ENCODE peak calls at places on chromosomes 5 and 9, in nine cellular contexts. E is esophagus muscularis mucosa; S is mesenchymal stem cell; D is lung; F is hepatocyte; H is HCT116; A is DND-41; U is CD4-positive, alpha-beta T cell; V is CD8-positive, alpha-beta T cell. W is an unnamed sample.

GRCh38 chr5:67209141-67209771 is 12.7 kb upstream of the CD180 start:
- DNase-seq in E (no peak), S (peak; percentile 72), D (peak; percentile 65), F (peak; percentile 86), H (peak; percentile 69), A (peak; percentile 84), U (peak; percentile 56), V (peak; percentile 57), W (peak; percentile 50)

GRCh38 chr5:88929385-88929784 is 46.4 kb upstream of the MEF2C start:
- DNase-seq in E (no peak), S (no peak), D (no peak), F (no peak), H (no peak), A (no peak), U (no peak), V (no peak), W (no peak)

GRCh38 chr5:6829150-6829784 is 116.0 kb downstream of the TENT4A start:
- DNase-seq in E (peak; percentile 60), S (no peak), D (no peak), F (no peak), H (no peak), A (no peak), U (no peak), V (no peak), W (peak; percentile 12)

GRCh38 chr9:89177021-89177400 is 1.6 kb downstream of the SHC3 start:
- DNase-seq in E (peak; percentile 77), S (peak; percentile 67), D (no peak), F (no peak), H (no peak), A (no peak), U (no peak), V (no peak), W (no peak)

GRCh38 chr9:91033802-91034201 is 232.2 kb downstream of the SYK start:
- DNase-seq in E (no peak), S (peak; percentile 5), D (no peak), F (no peak), H (peak; percentile 4), A (peak; percentile 51), U (peak; percentile 43), V (peak; percentile 62), W (peak; percentile 39)

GRCh38 chr5:103373576-103374472 is 115.3 kb downstream of the MACIR start:
- DNase-seq in E (no peak), S (no peak), D (no peak), F (peak; percentile 78), H (no peak), A (no peak), U (no peak), V (no peak), W (no peak)

GRCh38 chr5:114402206-114402605 is 40.3 kb downstream of the KCNN2 start:
- DNase-seq in E (no peak), S (no peak), D (no peak), F (no peak), H (no peak), A (no peak), U (no peak), V (no peak), W (no peak)

GRCh38 chr5:181281077-181281983 is 20.4 kb upstream of the TRIM52 start:
- DNase-seq in E (no peak), S (peak; percentile 99), D (no peak), F (peak; percentile 94), H (no peak), A (no peak), U (no peak), V (no peak), W (no peak)

GRCh38 chr5:58022055-58022454 is 437.8 kb downstream of the PLK2 start:
- DNase-seq in E (no peak), S (peak; percentile 64), D (no peak), F (peak; percentile 30), H (no peak), A (no peak), U (no peak), V (no peak), W (no peak)

GRCh38 chr5:10896016-10896415 is 135.0 kb upstream of the DAP start:
- DNase-seq in E (no peak), S (peak; percentile 10), D (no peak), F (peak; percentile 27), H (no peak), A (no peak), U (no peak), V (no peak), W (no peak)

GRCh38 chr5:135489466-135490244 is 37.5 kb upstream of the TIFAB start:
- DNase-seq in E (no peak), S (no peak), D (no peak), F (no peak), H (no peak), A (no peak), U (no peak), V (no peak), W (no peak)

GRCh38 chr9:546235-546634 is 295.3 kb upstream of the DMRT1 start:
- DNase-seq in E (no peak), S (no peak), D (no peak), F (no peak), H (no peak), A (no peak), U (no peak), V (no peak), W (no peak)

GRCh38 chr5:10441083-10441991 is at the start of gene ROPN1L:
- DNase-seq in E (peak; percentile 93), S (peak; percentile 87), D (peak; percentile 86), F (peak; percentile 92), H (peak; percentile 54), A (peak; percentile 79), U (peak; percentile 65), V (peak; percentile 67), W (peak; percentile 76)

DNA sequence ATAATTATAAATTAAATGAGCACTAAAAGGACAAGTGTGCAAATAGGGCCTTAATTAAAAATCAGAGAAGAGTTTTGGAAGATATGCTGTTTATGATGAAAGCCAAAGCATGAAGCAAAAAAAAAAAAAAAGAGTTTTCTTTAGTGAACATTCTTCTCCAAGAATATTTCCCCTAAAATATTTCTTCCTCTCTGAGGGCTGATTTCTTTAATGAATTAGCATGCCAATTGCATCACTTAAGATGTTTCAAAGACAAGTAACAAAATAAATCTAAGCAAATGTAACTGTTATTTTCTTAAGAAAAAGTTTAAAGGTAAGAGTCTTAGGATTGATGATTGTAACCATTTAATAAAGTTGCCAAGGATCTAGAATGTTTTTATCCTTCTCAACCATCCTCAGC is 81.6 kb upstream of the MPDZ start:
- DNase-seq in E (no peak), S (no peak), D (no peak), F (no peak), H (no peak), A (no peak), U (no peak), V (no peak), W (no peak)
- H3K9me3 ChIP-seq in E (no peaks in the 10 kb centered on the region), S (no peaks in the 10 kb centered on the region), D (no peaks in the 10 kb centered on the region), F (no peaks in the 10 kb centered on the region), H (no peaks in the 10 kb centered on the region), A (no peaks in the 10 kb centered on the region), U (no peaks in the 10 kb centered on the region), V (no peaks in the 10 kb centered on the region), W (no peaks in the 10 kb centered on the region)

GRCh38 chr5:2719332-2719731 is 32.1 kb downstream of the IRX2 start:
- DNase-seq in E (no peak), S (no peak), D (no peak), F (no peak), H (no peak), A (no peak), U (no peak), V (no peak), W (no peak)
- H3K9me3 ChIP-seq in E (no peaks in the 10 kb centered on the region), S (no peaks in the 10 kb centered on the region), D (peaks cover 4% of the 10 kb centered on the region), F (no peaks in the 10 kb centered on the region), H (peaks cover 13% of the 10 kb centered on the region), A (no peaks in the 10 kb centered on the region), U (no peaks in the 10 kb centered on the region), V (no peaks in the 10 kb centered on the region), W (no peaks in the 10 kb centered on the region)

DNA sequence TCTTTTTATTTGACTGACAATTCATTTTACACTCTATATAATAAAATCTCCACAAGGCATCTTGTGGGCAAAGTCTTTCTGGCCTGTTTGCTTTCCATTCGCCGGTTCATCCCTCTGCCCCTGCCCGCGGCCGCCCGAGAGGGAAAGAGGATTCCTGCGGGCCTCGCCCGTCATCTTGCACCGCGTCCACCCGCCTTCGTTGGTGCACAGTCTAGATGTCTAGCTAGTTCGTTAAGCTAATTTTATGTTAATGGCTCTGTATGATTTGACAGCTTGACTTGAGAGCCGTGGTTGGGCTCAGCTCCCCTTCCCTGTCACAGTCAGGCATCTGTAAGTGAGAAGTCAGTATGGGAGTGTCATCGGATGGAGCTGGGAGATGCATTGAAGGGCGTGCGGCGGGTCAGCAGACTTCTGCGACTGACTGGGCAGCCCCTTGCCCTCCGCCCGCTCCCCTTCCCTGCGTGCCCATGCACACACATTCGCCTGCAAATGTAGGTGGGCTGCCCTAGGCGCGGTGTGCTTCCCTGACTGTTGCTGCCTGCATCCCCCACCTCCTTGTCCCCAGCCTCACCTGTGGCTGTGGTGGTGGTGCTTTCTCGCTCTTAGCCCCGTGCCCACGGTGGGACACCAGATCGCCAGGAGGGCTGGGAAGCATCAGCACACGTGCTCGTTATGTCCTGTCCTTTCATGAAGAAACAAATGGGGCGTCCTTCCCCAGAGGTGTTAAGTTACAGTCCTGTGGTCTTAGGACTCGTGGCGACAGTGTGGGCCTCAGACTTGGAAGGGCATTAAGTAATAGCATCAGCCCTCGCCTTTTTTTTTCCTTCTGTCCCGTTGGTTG is 25.9 kb upstream of the PRDM12 start:
- DNase-seq in E (no peak), S (no peak), D (no peak), F (no peak), H (no peak), A (no peak), U (no peak), V (no peak), W (no peak)
- H3K9me3 ChIP-seq in E (no peaks in the 10 kb centered on the region), S (no peaks in the 10 kb centered on the region), D (no peaks in the 10 kb centered on the region), F (no peaks in the 10 kb centered on the region), H (no peaks in the 10 kb centered on the region), A (no peaks in the 10 kb centered on the region), U (no peaks in the 10 kb centered on the region), V (no peaks in the 10 kb centered on the region), W (no peaks in the 10 kb centered on the region)

GRCh38 chr5:4022056-4022670 is 426.5 kb downstream of the IRX1 start:
- DNase-seq in E (no peak), S (no peak), D (no peak), F (no peak), H (no peak), A (no peak), U (no peak), V (no peak), W (no peak)

GRCh38 chr5:4020386-4020785 is 424.8 kb downstream of the IRX1 start:
- DNase-seq in E (no peak), S (no peak), D (no peak), F (no peak), H (no peak), A (no peak), U (no peak), V (no peak), W (no peak)

GRCh38 chr5:4019841-4020240 is 424.2 kb downstream of the IRX1 start:
- DNase-seq in E (no peak), S (no peak), D (no peak), F (no peak), H (no peak), A (no peak), U (no peak), V (no peak), W (no peak)

GRCh38 chr5:4023701-4024100 is 428.1 kb downstream of the IRX1 start:
- DNase-seq in E (no peak), S (no peak), D (no peak), F (no peak), H (no peak), A (no peak), U (no peak), V (no peak), W (no peak)

DNA sequence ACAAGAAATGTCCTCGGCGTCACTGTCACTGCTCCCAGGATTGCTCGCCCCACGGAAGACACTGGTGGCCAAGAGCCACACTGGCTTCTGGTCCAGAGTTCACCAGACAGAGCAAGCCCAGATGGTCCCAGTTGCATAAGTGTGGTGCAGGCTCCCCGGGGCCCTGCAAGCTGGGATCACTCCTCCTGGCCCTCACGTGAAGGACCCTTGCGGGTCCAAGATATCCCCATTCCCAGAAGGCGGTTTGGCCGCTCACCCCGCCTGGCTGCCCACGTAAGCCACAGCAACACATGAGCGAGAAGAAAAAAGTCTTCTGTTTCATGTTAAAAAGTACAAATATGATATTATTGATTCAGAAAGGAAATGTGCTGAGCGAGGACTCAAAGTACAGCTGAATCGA is 427.4 kb downstream of the IRX1 start:
- DNase-seq in E (no peak), S (no peak), D (no peak), F (no peak), H (no peak), A (no peak), U (no peak), V (no peak), W (no peak)
- H3K9me3 ChIP-seq in E (no peaks in the 10 kb centered on the region), S (no peaks in the 10 kb centered on the region), D (peaks cover 3% of the 10 kb centered on the region), F (no peaks in the 10 kb centered on the region), H (peaks cover 7% of the 10 kb centered on the region), A (no peaks in the 10 kb centered on the region), U (no peaks in the 10 kb centered on the region), V (no peaks in the 10 kb centered on the region), W (no peaks in the 10 kb centered on the region)

W was measured in T-helper 17 cell.